ENCODE peak calls at places on chromosomes 1 and 21, in eight cellular contexts. Y is cardiac muscle cell; K is Caco-2; D is hepatocyte; E is transverse colon; H is fibroblast of pulmonary artery; S is kidney; M is CD8-positive, alpha-beta T cell. X is an unnamed sample.
A peak's percentile ranks its signal among the peaks of the same experiment; 100 is the strongest.

GRCh38 chr21:38312822-38313221 is 56.0 kb downstream of the KCNJ15 start:
- DNase-seq in D (no peak), K (no peak), S (no peak), E (no peak), M (no peak), H (no peak), Y (no peak), X (no peak)

GRCh38 chr1:8086071-8086470 is 60.0 kb upstream of the ERRFI1 start:
- DNase-seq in S (no peak), Y (no peak), D (no peak), H (no peak), K (no peak), E (no peak), M (no peak), X (no peak)

GRCh38 chr1:20660363-20661234 is 570 bp downstream of the DDOST start:
- DNase-seq in E (no peak), S (no peak), D (no peak), H (no peak), K (no peak), Y (no peak), M (peak; percentile 10), X (no peak)

GRCh38 chr1:201049248-201049831 is 25.8 kb upstream of the KIF21B start:
- DNase-seq in S (no peak), M (no peak), E (no peak), Y (no peak), D (no peak), H (no peak), K (no peak), X (no peak)

GRCh38 chr1:58874757-58875755 is 91.2 kb upstream of the JUN start:
- DNase-seq in K (peak; percentile 28), H (peak; percentile 82), S (peak; percentile 81), Y (no peak), E (no peak), D (peak; percentile 40), M (no peak), X (peak; percentile 88)

GRCh38 chr1:219847215-219847855 is 81.0 kb downstream of the SLC30A10 start:
- DNase-seq in H (peak; percentile 6), E (peak; percentile 41), S (no peak), M (no peak), D (peak; percentile 12), K (no peak), Y (no peak), X (no peak)

GRCh38 chr1:36328713-36329112 is 5.3 kb upstream of the EVA1B start:
- DNase-seq in S (peak; percentile 81), H (no peak), Y (peak; percentile 34), M (no peak), E (peak; percentile 37), K (no peak), D (no peak), X (no peak)

GRCh38 chr1:55421317-55421716 is 206.2 kb upstream of the USP24 start:
- DNase-seq in D (peak; percentile 30), E (no peak), M (no peak), Y (no peak), S (no peak), K (peak; percentile 21), H (no peak), X (no peak)

GRCh38 chr1:208174200-208174599 is 70.0 kb downstream of the PLXNA2 start:
- DNase-seq in S (no peak), H (peak; percentile 43), K (no peak), Y (no peak), D (no peak), E (no peak), M (no peak), X (no peak)

GRCh38 chr1:20353836-20354235 is 63.2 kb downstream of the VWA5B1 start:
- DNase-seq in M (no peak), D (no peak), K (no peak), E (no peak), S (peak; percentile 60), H (no peak), Y (no peak), X (no peak)

GRCh38 chr1:93567255-93567918 is 114.2 kb downstream of the BCAR3 start:
- DNase-seq in M (no peak), E (no peak), K (peak; percentile 24), S (peak; percentile 79), D (peak; percentile 90), Y (no peak), H (peak; percentile 99), X (peak; percentile 79)

GRCh38 chr1:64000021-64000420 is 203.4 kb upstream of the UBE2U start:
- DNase-seq in E (no peak), K (no peak), Y (no peak), M (no peak), D (no peak), S (no peak), H (no peak), X (peak; percentile 48)

GRCh38 chr1:107419003-107419402 is 278.2 kb downstream of the NTNG1 start:
- DNase-seq in H (no peak), D (no peak), S (no peak), E (no peak), M (no peak), K (no peak), Y (no peak), X (no peak)

GRCh38 chr1:157968503-157968902 is 24.9 kb upstream of the KIRREL1 start:
- DNase-seq in E (peak; percentile 39), S (no peak), M (no peak), Y (no peak), D (no peak), K (no peak), H (peak; percentile 86), X (peak; percentile 87)

GRCh38 chr1:36224537-36225297 is 474 bp downstream of the THRAP3 start:
- DNase-seq in K (peak; percentile 80), Y (peak; percentile 84), M (no peak), H (peak; percentile 89), S (peak; percentile 94), E (no peak), D (peak; percentile 89), X (peak; percentile 86)

GRCh38 chr1:40592107-40592773 is 60.8 kb downstream of the ZNF684 start:
- DNase-seq in D (peak; percentile 34), S (no peak), K (peak; percentile 35), E (no peak), Y (no peak), M (no peak), H (peak; percentile 50), X (peak; percentile 27)

GRCh38 chr1:79353224-79353623 is 346.7 kb upstream of the ADGRL4 start:
- DNase-seq in H (peak; percentile 80), K (peak; percentile 32), E (no peak), S (no peak), Y (peak; percentile 66), D (peak; percentile 53), M (no peak), X (peak; percentile 65)

GRCh38 chr1:228009828-228010775 is 3.3 kb downstream of the WNT3A start:
- DNase-seq in H (no peak), Y (no peak), M (no peak), D (no peak), K (no peak), E (no peak), S (peak; percentile 87), X (no peak)

GRCh38 chr1:94909486-94909885 is 17.4 kb downstream of the CNN3 start:
- DNase-seq in K (no peak), S (no peak), M (no peak), H (no peak), D (no peak), Y (peak; percentile 42), E (no peak), X (no peak)

GRCh38 chr21:45152265-45152746 is 77.9 kb downstream of the ADARB1 start:
- DNase-seq in S (no peak), E (peak; percentile 50), Y (peak; percentile 48), K (no peak), H (no peak), M (peak; percentile 73), D (peak; percentile 40), X (peak; percentile 26)

GRCh38 chr1:21871943-21872342 is 59.9 kb downstream of the LDLRAD2 start:
- DNase-seq in E (peak; percentile 29), K (no peak), M (no peak), D (no peak), Y (no peak), S (no peak), H (no peak), X (no peak)

GRCh38 chr1:35192056-35192852 is 691 bp downstream of the SFPQ start:
- DNase-seq in H (peak; percentile 77), S (peak; percentile 95), M (peak; percentile 90), K (peak; percentile 85), D (peak; percentile 94), Y (peak; percentile 90), E (peak; percentile 89), X (peak; percentile 77)
- TF ChIP-seq CTCF in H (no peak), S (peak; percentile 20), M (no peak), K (no peak), D (peak; percentile 4), Y (no peak), E (peak; percentile 21), X (no peak)

DNA sequence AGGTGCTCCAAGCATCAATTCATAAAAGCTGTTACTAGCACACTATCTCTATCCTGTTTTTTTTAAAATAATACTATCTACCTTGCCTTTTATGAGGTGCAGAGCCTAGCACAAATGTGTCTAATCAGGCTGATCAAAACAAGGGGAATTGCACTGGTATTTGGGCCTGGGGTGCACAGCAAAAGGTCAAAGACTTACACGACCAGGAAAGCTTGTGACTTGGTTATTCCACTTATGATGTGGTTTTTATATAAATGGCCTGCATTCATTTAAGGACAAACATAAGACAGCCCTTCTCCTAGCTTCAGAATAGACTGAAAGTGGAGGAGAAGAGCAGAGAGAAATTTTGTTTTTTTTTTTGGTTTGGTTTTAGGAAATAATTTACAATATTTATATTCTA is 98.4 kb upstream of the SGIP1 start:
- DNase-seq in E (no peak), K (no peak), M (no peak), D (no peak), Y (no peak), S (no peak), H (no peak), X (no peak)
- H3K4me3 ChIP-seq in E (no peak overlapping the region), K (no peak overlapping the region), M (no peak overlapping the region), D (no peak overlapping the region), Y (no peak overlapping the region), S (no peak overlapping the region), H (no peak overlapping the region), X (no peak overlapping the region)

GRCh38 chr1:205316179-205316578 is 5.4 kb downstream of the NUAK2 start:
- DNase-seq in M (no peak), E (no peak), H (no peak), K (no peak), Y (no peak), D (no peak), S (no peak), X (no peak)

GRCh38 chr1:205314986-205315618 is 6.4 kb downstream of the NUAK2 start:
- DNase-seq in D (no peak), E (no peak), K (no peak), Y (no peak), S (no peak), H (no peak), M (peak; percentile 24), X (no peak)

GRCh38 chr1:205319081-205320018 is 2.2 kb downstream of the NUAK2 start:
- DNase-seq in D (peak; percentile 66), E (peak; percentile 87), K (peak; percentile 35), M (peak; percentile 26), H (peak; percentile 94), Y (no peak), S (peak; percentile 77), X (peak; percentile 79)

GRCh38 chr1:205318231-205318991 is 3.1 kb downstream of the NUAK2 start:
- DNase-seq in K (peak; percentile 86), Y (no peak), M (no peak), E (peak; percentile 54), H (no peak), D (peak; percentile 35), S (no peak), X (no peak)

GRCh38 chr1:205317311-205317917 is 4.1 kb downstream of the NUAK2 start:
- DNase-seq in H (peak; percentile 54), Y (peak; percentile 94), M (no peak), D (peak; percentile 87), K (no peak), E (peak; percentile 93), S (peak; percentile 95), X (peak; percentile 71)
- TF ChIP-seq CTCF in H (no peak), Y (no peak), M (no peak), D (no peak), K (no peak), E (no peak), S (no peak), X (peak; percentile 16)

GRCh38 chr1:177983087-177983823 is 13.4 kb upstream of the SEC16B start:
- DNase-seq in M (no peak), K (no peak), D (peak; percentile 23), S (no peak), E (no peak), H (no peak), Y (no peak), X (no peak)
- H3K4me3 ChIP-seq in M (no peak overlapping the region), K (no peak overlapping the region), D (no peak overlapping the region), S (no peak overlapping the region), E (no peak overlapping the region), H (peak overlapping the region; percentile 19), Y (no peak overlapping the region), X (peak overlapping the region; percentile 22)